ENCODE peak calls at places on chromosomes 11 and 22, in nine cellular contexts. J, I, K, D, F, T, O, A and E are unnamed samples.

GRCh38 chr11:127890026-127890611 is 697.2 kb downstream of the ETS1 start:
- DNase-seq in J (no peak), I (no peak), K (no peak), D (no peak), F (no peak), T (no peak), O (peak; percentile 17), A (no peak), E (no peak)

GRCh38 chr11:60951611-60951908 is 416 bp downstream of the SLC15A3 start:
- DNase-seq in J (no peak), I (no peak), K (no peak), D (no peak), F (no peak), T (no peak), O (no peak), A (no peak), E (peak; percentile 34)

GRCh38 chr11:77396305-77396704 is 77.6 kb downstream of the PAK1 start:
- DNase-seq in J (no peak), I (no peak), K (no peak), D (no peak), F (no peak), T (no peak), O (no peak), A (no peak), E (no peak)

GRCh38 chr11:83436855-83437254 is 150.7 kb upstream of the CCDC90B start:
- DNase-seq in J (no peak), I (no peak), K (no peak), D (no peak), F (no peak), T (no peak), O (no peak), A (no peak), E (no peak)

GRCh38 chr11:88813233-88813915 is 252.4 kb downstream of the GRM5 start:
- DNase-seq in J (no peak), I (no peak), K (no peak), D (no peak), F (no peak), T (no peak), O (no peak), A (no peak), E (no peak)

GRCh38 chr11:132895340-132895739 is 637.0 kb downstream of the OPCML start:
- DNase-seq in J (no peak), I (no peak), K (no peak), D (no peak), F (no peak), T (no peak), O (peak; percentile 96), A (no peak), E (no peak)

GRCh38 chr22:33405194-33405593 is 347.0 kb upstream of the SYN3 start:
- DNase-seq in J (no peak), I (no peak), K (peak; percentile 22), D (no peak), F (no peak), T (no peak), O (no peak), A (no peak), E (no peak)

GRCh38 chr22:41197046-41197807 is 7.9 kb upstream of the L3MBTL2 start:
- DNase-seq in J (peak; percentile 83), I (peak; percentile 75), K (peak; percentile 79), D (peak; percentile 78), F (no peak), T (peak; percentile 71), O (peak; percentile 35), A (peak; percentile 88), E (peak; percentile 79)

GRCh38 chr11:76604081-76604601 is 66.4 kb downstream of the LRRC32 start:
- DNase-seq in J (no peak), I (no peak), K (no peak), D (peak; percentile 40), F (no peak), T (peak; percentile 31), O (no peak), A (no peak), E (no peak)

GRCh38 chr22:42462016-42462415 is 29.8 kb upstream of the NFAM1 start:
- DNase-seq in J (no peak), I (no peak), K (no peak), D (no peak), F (no peak), T (no peak), O (no peak), A (no peak), E (no peak)

GRCh38 chr11:12924650-12925049 is 84.5 kb upstream of the RASSF10 start:
- DNase-seq in J (no peak), I (no peak), K (no peak), D (no peak), F (no peak), T (no peak), O (no peak), A (no peak), E (no peak)

GRCh38 chr11:12922418-12922817 is 86.7 kb upstream of the RASSF10 start:
- DNase-seq in J (no peak), I (no peak), K (no peak), D (no peak), F (no peak), T (no peak), O (peak; percentile 71), A (no peak), E (no peak)

GRCh38 chr11:12922980-12923507 is 86.1 kb upstream of the RASSF10 start:
- DNase-seq in J (no peak), I (no peak), K (no peak), D (no peak), F (no peak), T (no peak), O (peak; percentile 47), A (no peak), E (no peak)

GRCh38 chr11:12921580-12922157 is 87.4 kb upstream of the RASSF10 start:
- DNase-seq in J (no peak), I (no peak), K (no peak), D (no peak), F (no peak), T (no peak), O (no peak), A (no peak), E (no peak)

GRCh38 chr11:12925520-12925919 is 83.6 kb upstream of the RASSF10 start:
- DNase-seq in J (no peak), I (no peak), K (no peak), D (no peak), F (no peak), T (no peak), O (no peak), A (no peak), E (no peak)
- TF ChIP-seq POLR2A in J (no peak), I (no peak), K (no peak), D (no peak), F (no peak), T (no peak), O (no peak), A (no peak), E (no peak)

GRCh38 chr11:78586452-78587046 is 11.9 kb upstream of the NARS2 start:
- DNase-seq in J (no peak), I (peak; percentile 23), K (no peak), D (no peak), F (no peak), T (no peak), O (peak; percentile 27), A (no peak), E (no peak)
- H3K9me3 ChIP-seq in J (peaks cover 33% of the 10 kb centered on the region), I (peaks cover 1% of the 10 kb centered on the region), K (no peaks in the 10 kb centered on the region), D (peaks cover 15% of the 10 kb centered on the region), F (peaks cover 14% of the 10 kb centered on the region), T (peaks cover 7% of the 10 kb centered on the region), O (peaks cover 15% of the 10 kb centered on the region), A (peaks cover 20% of the 10 kb centered on the region), E (peaks cover 14% of the 10 kb centered on the region)

DNA sequence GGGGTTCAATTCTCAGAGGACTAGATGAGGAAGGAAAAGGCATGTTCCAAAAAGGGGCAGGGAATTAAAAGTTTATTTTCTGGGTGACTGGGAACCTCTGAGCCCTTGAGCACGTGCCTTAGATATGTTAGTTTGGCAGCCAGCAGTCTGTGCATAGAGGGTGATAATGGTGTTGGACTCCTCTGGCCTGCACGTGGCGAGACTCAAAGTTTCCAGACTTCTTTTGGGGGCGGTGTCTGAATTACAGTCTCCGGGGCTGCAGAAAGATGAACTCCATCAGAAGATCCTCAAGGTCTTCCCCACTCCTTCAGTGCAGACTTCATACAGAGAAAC is 861 bp upstream of the ZNRF3 start:
- DNase-seq in J (no peak), I (no peak), K (no peak), D (no peak), F (peak; percentile 8), T (no peak), O (no peak), A (no peak), E (no peak)
- H3K27me3 ChIP-seq in J (no peaks in the 10 kb centered on the region), I (no peaks in the 10 kb centered on the region), K (no peaks in the 10 kb centered on the region), D (no peaks in the 10 kb centered on the region), F (no peaks in the 10 kb centered on the region), T (no peaks in the 10 kb centered on the region), O (no peaks in the 10 kb centered on the region), A (no peaks in the 10 kb centered on the region), E (no peaks in the 10 kb centered on the region)

DNA sequence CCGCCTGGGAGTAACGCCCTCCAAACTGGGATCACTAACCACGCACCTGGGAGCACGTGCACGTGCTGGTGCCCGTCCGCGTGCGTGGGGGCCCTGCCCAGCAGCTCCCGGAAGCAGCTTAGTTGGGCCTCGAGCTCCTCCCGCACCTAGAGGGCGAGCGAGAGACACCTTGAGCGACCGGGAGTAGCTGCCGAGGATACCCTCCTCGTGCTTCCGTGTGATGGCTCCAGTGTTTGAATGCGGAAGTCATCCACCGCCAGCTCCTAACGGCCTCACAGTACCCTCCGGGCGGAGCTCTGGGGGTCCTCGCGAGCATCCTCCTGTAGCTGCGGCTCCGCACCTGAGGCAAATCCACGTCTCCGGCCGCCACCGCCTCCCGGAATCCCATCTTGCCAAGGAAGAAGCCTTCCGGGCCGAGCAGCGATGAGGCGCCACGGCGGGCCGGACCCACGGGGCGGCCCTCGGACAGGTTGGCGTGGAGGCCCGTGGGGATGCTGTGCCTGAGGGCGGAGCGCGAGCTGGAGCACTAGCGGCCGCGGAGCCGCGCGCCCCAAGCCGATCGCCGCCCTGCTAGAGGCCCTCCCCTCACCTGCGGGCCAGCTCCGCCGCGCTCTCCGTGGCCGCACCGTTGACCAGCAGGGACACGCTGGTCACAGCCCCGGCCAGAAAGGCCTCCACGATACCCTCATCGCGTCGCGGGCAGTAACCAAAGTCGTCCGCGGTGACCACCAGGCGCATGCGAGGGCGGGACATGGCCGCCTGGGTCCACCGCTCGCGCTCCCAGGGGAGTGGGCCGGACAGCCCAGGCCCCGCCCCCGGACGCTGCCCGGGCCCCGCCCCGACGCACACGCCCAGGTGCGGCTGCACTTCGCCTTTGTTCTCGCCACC is at the start of gene YDJC:
- DNase-seq in J (peak; percentile 96), I (peak; percentile 92), K (peak; percentile 95), D (peak; percentile 81), F (peak; percentile 87), T (peak; percentile 94), O (peak; percentile 88), A (peak; percentile 97), E (peak; percentile 90)
- TF ChIP-seq POLR2A in J (no peak), I (peak; percentile 69), K (peak; percentile 81), D (peak; percentile 51), F (peak; percentile 73), T (no peak), O (peak; percentile 73), A (peak; percentile 77), E (peak; percentile 63)